ENCODE peak calls at places on chromosome 2, in seven cellular contexts. I is NCI-H1092 treated with DMSO at 0.1 percent for 48 hours; K is stimulated activated CD4-positive, alpha-beta T cell treated with anti-CD3 and anti-CD28 coated beads, Interleukin-15, amount 100 ng/mL, for 24 hours; A is cardiac septum; X is NCI-H510A treated with DMSO at 0.1 percent for 48 hours; O is substantia nigra; F is H54. V is an unnamed sample.

GRCh38 chr2:43220982-43221659 is 5.3 kb downstream of the ZFP36L2 start:
- DNase-seq in I (peak), K (peak), A (peak), X (peak), O (no peak), F (no peak), V (no peak)

GRCh38 chr2:68989035-68989434 is 14.6 kb downstream of the GKN1 start:
- DNase-seq in I (no peak), K (no peak), A (no peak), X (no peak), O (no peak), F (no peak), V (no peak)

GRCh38 chr2:2919574-2920365 is 457.8 kb downstream of the EIPR1 start:
- DNase-seq in I (no peak), K (no peak), A (no peak), X (no peak), O (no peak), F (no peak), V (peak)

GRCh38 chr2:172420096-172420671 is 7.2 kb upstream of the ITGA6 start:
- DNase-seq in I (no peak), K (no peak), A (no peak), X (no peak), O (no peak), F (no peak), V (no peak)

GRCh38 chr2:69789129-69789528 is 40.3 kb upstream of the GMCL1 start:
- DNase-seq in I (no peak), K (no peak), A (no peak), X (no peak), O (no peak), F (peak), V (no peak)

GRCh38 chr2:226934546-226935243 is 98.8 kb downstream of the RHBDD1 start:
- DNase-seq in I (peak), K (no peak), A (no peak), X (no peak), O (no peak), F (no peak), V (peak)

GRCh38 chr2:46578966-46579365 is 99.6 kb downstream of the TMEM247 start:
- DNase-seq in I (no peak), K (no peak), A (no peak), X (no peak), O (no peak), F (no peak), V (no peak)

GRCh38 chr2:216375288-216375687 is 3.0 kb upstream of the MARCHF4 start:
- DNase-seq in I (no peak), K (no peak), A (no peak), X (no peak), O (no peak), F (no peak), V (no peak)

GRCh38 chr2:88608184-88608583 is 19.1 kb downstream of the EIF2AK3 start:
- DNase-seq in I (no peak), K (no peak), A (no peak), X (no peak), O (no peak), F (no peak), V (no peak)

GRCh38 chr2:240467659-240468299 is 32.3 kb downstream of the GPC1 start:
- DNase-seq in I (no peak), K (no peak), A (peak), X (no peak), O (no peak), F (no peak), V (no peak)

GRCh38 chr2:11836647-11837219 is 90.3 kb downstream of the LPIN1 start:
- DNase-seq in I (no peak), K (no peak), A (no peak), X (no peak), O (no peak), F (no peak), V (no peak)

GRCh38 chr2:43059183-43059897 is 167.1 kb downstream of the ZFP36L2 start:
- DNase-seq in I (peak), K (peak), A (peak), X (peak), O (peak), F (peak), V (no peak)

GRCh38 chr2:88627856-88628568 is 748 bp upstream of the EIF2AK3 start:
- DNase-seq in I (no peak), K (peak), A (peak), X (peak), O (peak), F (peak), V (peak)

GRCh38 chr2:225196579-225196978 is 154.3 kb upstream of the DOCK10 start:
- DNase-seq in I (no peak), K (no peak), A (no peak), X (no peak), O (no peak), F (no peak), V (no peak)

GRCh38 chr2:101440127-101440738 is 34.7 kb downstream of the RFX8 start:
- DNase-seq in I (no peak), K (no peak), A (no peak), X (peak), O (no peak), F (no peak), V (no peak)

GRCh38 chr2:219369447-219369861 is 18.3 kb downstream of the DNPEP start:
- DNase-seq in I (no peak), K (no peak), A (no peak), X (no peak), O (no peak), F (no peak), V (no peak)

GRCh38 chr2:12416600-12416999 is 300.1 kb upstream of the TRIB2 start:
- DNase-seq in I (no peak), K (peak), A (no peak), X (no peak), O (no peak), F (no peak), V (no peak)

GRCh38 chr2:220228310-220229006 is 601.0 kb downstream of the SLC4A3 start:
- DNase-seq in I (no peak), K (no peak), A (no peak), X (no peak), O (no peak), F (peak), V (no peak)

GRCh38 chr2:222933458-222933857 is 72.6 kb downstream of the ACSL3 start:
- DNase-seq in I (no peak), K (no peak), A (no peak), X (no peak), O (no peak), F (no peak), V (no peak)